ENCODE peak calls at places on chromosome 7, in six cellular contexts. B is IMR-90, X is H1, Y is mesendoderm, I is mesenchymal stem cell, G is trophoblast cell. O is an unnamed sample. For H3K36me3, the result is how much of the 10 kb centered on the place peaks cover.

GRCh38 chr7:132322981-132323380 is 253.3 kb downstream of the PLXNA4 start:
- DNase-seq in I (no peak), X (no peak), B (no peak), Y (no peak), G (no peak), O (no peak)

GRCh38 chr7:5695037-5695708 is 86.3 kb downstream of the RNF216 start:
- DNase-seq in X (no peak), Y (no peak), G (no peak), B (peak), I (peak), O (no peak)

GRCh38 chr7:103915958-103916357 is 73.5 kb downstream of the RELN start:
- DNase-seq in G (no peak), B (peak), X (no peak), I (no peak), Y (peak), O (no peak)

GRCh38 chr7:29622335-29623265 is 59.0 kb downstream of the PRR15 start:
- DNase-seq in I (peak), G (peak), B (peak), X (no peak), Y (peak), O (no peak)

GRCh38 chr7:118312051-118312450 is 87.5 kb downstream of the ANKRD7 start:
- DNase-seq in X (no peak), B (no peak), G (no peak), Y (no peak), I (no peak), O (no peak)

GRCh38 chr7:97499204-97499603 is 232.7 kb upstream of the TAC1 start:
- DNase-seq in G (peak), B (no peak), I (no peak), X (peak), Y (peak), O (peak)

GRCh38 chr7:26399309-26399610 is 107.6 kb downstream of the SNX10 start:
- DNase-seq in G (no peak), Y (peak), B (peak), X (no peak), I (no peak), O (no peak)

GRCh38 chr7:130151591-130152269 is 53.5 kb downstream of the TMEM209 start:
- DNase-seq in G (peak), I (peak), X (no peak), Y (no peak), B (peak), O (no peak)

GRCh38 chr7:23181684-23182553 is at the start of gene NUP42:
- DNase-seq in B (peak), Y (peak), G (peak), I (peak), X (peak), O (peak)
- H3K36me3 ChIP-seq in B (under half), Y (under half), G (under half), I (under half), X (under half), O (under half)

GRCh38 chr7:77244222-77244934 is 44.8 kb upstream of the FGL2 start:
- DNase-seq in Y (no peak), G (no peak), X (no peak), I (no peak), B (peak), O (no peak)
- H3K23ac ChIP-seq in Y (no peak), G (no peak), X (no peak), I (no peak), B (no peak), O (no peak)

GRCh38 chr7:135180122-135180521 is 9.6 kb upstream of the CYREN start:
- DNase-seq in Y (no peak), G (no peak), X (no peak), I (no peak), B (no peak), O (no peak)
- H3K36me3 ChIP-seq in Y (under half), G (under half), X (under half), I (under half), B (under half), O (under half)

GRCh38 chr7:121940907-121941306 is 67.9 kb downstream of the PTPRZ1 start:
- DNase-seq in G (no peak), B (no peak), X (no peak), I (no peak), Y (no peak), O (no peak)
- H3K23ac ChIP-seq in G (no peak), B (no peak), X (no peak), I (no peak), Y (no peak), O (no peak)

GRCh38 chr7:149302865-149303264 is 40.9 kb downstream of the ZNF783 start:
- DNase-seq in Y (no peak), I (no peak), X (no peak), B (no peak), G (no peak), O (no peak)
- H3K36me3 ChIP-seq in Y (under half), I (under half), X (under half), B (under half), G (under half), O (under half)

GRCh38 chr7:43692582-43693373 is 36.5 kb downstream of the COA1 start:
- DNase-seq in X (no peak), Y (no peak), B (peak), G (no peak), I (no peak), O (no peak)

GRCh38 chr7:43694399-43694748 is 34.9 kb downstream of the COA1 start:
- DNase-seq in Y (no peak), X (no peak), I (peak), B (peak), G (peak), O (no peak)

GRCh38 chr7:43691611-43692010 is 37.7 kb downstream of the COA1 start:
- DNase-seq in B (no peak), I (no peak), G (no peak), X (no peak), Y (no peak), O (no peak)

GRCh38 chr7:43697690-43698089 is 31.6 kb downstream of the COA1 start:
- DNase-seq in G (no peak), X (no peak), I (no peak), B (peak), Y (no peak), O (no peak)

GRCh38 chr7:43693687-43694398 is 35.5 kb downstream of the COA1 start:
- DNase-seq in X (no peak), G (no peak), B (peak), Y (no peak), I (no peak), O (no peak)
- H3K23ac ChIP-seq in X (peak), G (no peak), B (peak), Y (no peak), I (no peak), O (no peak)